ENCODE peak calls at places on chromosomes 5 and 9, in four cellular contexts. L is NCI-H774; I is stimulated activated CD4-positive, alpha-beta T cell treated with anti-CD3 and anti-CD28 coated beads, Interleukin-1b, Interleukin-23, amount 100 ng/mL, for 24 hours; O is foreskin fibroblast. F is an unnamed sample.

GRCh38 chr9:111627260-111627963 is 3.7 kb upstream of the DNAJC25 start:
- DNase-seq in I (no peak), L (no peak), O (peak; percentile 22), F (no peak)

GRCh38 chr9:114681594-114682332 is at the start of gene TEX48:
- DNase-seq in O (peak; percentile 82), I (peak; percentile 65), L (peak; percentile 15), F (peak; percentile 43)

GRCh38 chr9:136961279-136962065 is 9.4 kb downstream of the LCN12 start:
- DNase-seq in O (peak; percentile 45), L (no peak), I (no peak), F (no peak)

GRCh38 chr5:96090205-96090604 is 128.6 kb upstream of the ELL2 start:
- DNase-seq in O (no peak), L (no peak), I (no peak), F (no peak)

GRCh38 chr9:135512241-135512603 is 9.0 kb upstream of the LCN1 start:
- DNase-seq in O (no peak), I (no peak), L (no peak), F (no peak)

GRCh38 chr5:166618555-166618954 is 1672.9 kb upstream of the WWC1 start:
- DNase-seq in O (no peak), I (no peak), L (no peak), F (no peak)

GRCh38 chr5:150497274-150497988 is 10.5 kb upstream of the NDST1 start:
- DNase-seq in O (peak; percentile 98), I (no peak), L (no peak), F (no peak)

GRCh38 chr9:99253134-99253533 is 31.1 kb downstream of the SEC61B start:
- DNase-seq in I (no peak), O (no peak), L (no peak), F (no peak)

GRCh38 chr5:66255702-66256101 is 111.6 kb downstream of the SREK1 start:
- DNase-seq in O (no peak), I (no peak), L (no peak), F (no peak)

GRCh38 chr9:94900222-94901018 is 173.9 kb downstream of the AOPEP start:
- DNase-seq in I (no peak), L (no peak), O (peak; percentile 94), F (no peak)

GRCh38 chr5:127697894-127698600 is 5.1 kb upstream of the CCDC192 start:
- DNase-seq in O (peak; percentile 36), L (no peak), I (no peak), F (no peak)

GRCh38 chr9:91421022-91421765 is 2.4 kb downstream of the NFIL3 start:
- DNase-seq in L (no peak), I (no peak), O (peak; percentile 80), F (no peak)

GRCh38 chr5:134070648-134070978 is 43.9 kb upstream of the TCF7 start:
- DNase-seq in I (no peak), O (no peak), L (no peak), F (no peak)

GRCh38 chr9:110105107-110105506 is 102.9 kb downstream of the C9orf152 start:
- DNase-seq in L (no peak), I (no peak), O (no peak), F (no peak)

GRCh38 chr5:83015676-83016075 is 61.5 kb downstream of the TMEM167A start:
- DNase-seq in I (no peak), L (no peak), O (no peak), F (no peak)

GRCh38 chr9:137370865-137371520 is 52.0 kb downstream of the EXD3 start:
- DNase-seq in O (no peak), I (no peak), L (no peak), F (no peak)

GRCh38 chr9:119268985-119269384 is 100.2 kb downstream of the BRINP1 start:
- DNase-seq in L (no peak), I (no peak), O (no peak), F (no peak)

GRCh38 chr9:134406366-134407122 is 80.3 kb downstream of the RXRA start:
- DNase-seq in L (no peak), I (no peak), O (peak; percentile 35), F (no peak)

GRCh38 chr9:99093492-99093791 is 11.5 kb upstream of the TGFBR1 start:
- DNase-seq in L (no peak), I (no peak), O (no peak), F (no peak)

GRCh38 chr9:130570200-130570599 is 9.2 kb upstream of the FUBP3 start:
- DNase-seq in L (no peak), O (peak; percentile 29), I (no peak), F (no peak)

GRCh38 chr9:91920846-91921350 is 29.1 kb downstream of the ROR2 start:
- DNase-seq in O (no peak), I (no peak), L (no peak), F (no peak)

GRCh38 chr5:142981886-142982820 is 212.0 kb downstream of the ARHGAP26 start:
- DNase-seq in L (peak; percentile 39), O (peak; percentile 83), I (no peak), F (no peak)

GRCh38 chr9:126317513-126317912 is 9.1 kb upstream of the MVB12B start:
- DNase-seq in O (peak; percentile 14), L (no peak), I (no peak), F (no peak)

GRCh38 chr5:145350501-145350900 is 484.6 kb downstream of the PRELID2 start:
- DNase-seq in I (no peak), L (no peak), O (peak; percentile 60), F (no peak)

GRCh38 chr5:71658916-71659661 is 60.0 kb upstream of the CARTPT start:
- DNase-seq in L (no peak), O (peak; percentile 8), I (no peak), F (no peak)

GRCh38 chr9:18215626-18216025 is 258.3 kb upstream of the ADAMTSL1 start:
- DNase-seq in I (no peak), O (no peak), L (no peak), F (no peak)

GRCh38 chr5:179315356-179315890 is 29.8 kb downstream of the ADAMTS2 start:
- DNase-seq in L (no peak), I (no peak), O (no peak), F (no peak)

GRCh38 chr5:143101134-143101533 is 302.4 kb downstream of the NR3C1 start:
- DNase-seq in L (no peak), O (no peak), I (no peak), F (no peak)

GRCh38 chr9:16622541-16622940 is 247.9 kb downstream of the BNC2 start:
- DNase-seq in I (no peak), L (no peak), O (no peak), F (no peak)

GRCh38 chr5:76367623-76368366 is 35.3 kb upstream of the IQGAP2 start:
- DNase-seq in I (no peak), O (peak; percentile 4), L (no peak), F (no peak)

GRCh38 chr5:41995193-41995592 is 70.1 kb downstream of the FBXO4 start:
- DNase-seq in L (no peak), O (no peak), I (no peak), F (no peak)

GRCh38 chr9:129626944-129627297 is 958 bp downstream of the NTMT1 start:
- DNase-seq in O (peak; percentile 83), I (no peak), L (no peak), F (no peak)

GRCh38 chr5:127941646-127942045 is 141.9 kb upstream of the SLC12A2 start:
- DNase-seq in O (peak; percentile 59), I (no peak), L (no peak), F (no peak)

GRCh38 chr5:77437194-77437593 is 54.9 kb downstream of the WDR41 start:
- DNase-seq in I (no peak), L (peak; percentile 7), O (no peak), F (no peak)

GRCh38 chr5:123814796-123815479 is 303.0 kb downstream of the CSNK1G3 start:
- DNase-seq in O (peak; percentile 65), L (no peak), I (no peak), F (no peak)

GRCh38 chr9:103301051-103301450 is 305.9 kb downstream of the CYLC2 start:
- DNase-seq in O (no peak), I (no peak), L (no peak), F (no peak)

GRCh38 chr5:172733179-172733973 is 37.6 kb downstream of the DUSP1 start:
- DNase-seq in I (no peak), O (peak; percentile 99), L (no peak), F (peak; percentile 54)